ENCODE peak calls at places on chromosomes 12 and 14, in six cellular contexts. One of them, this sample, is unnamed.

GRCh38 chr14:99589031-99589441 is 15.0 kb downstream of the CCDC85C start:
- DNase-seq in body of pancreas: no peak
- DNase-seq in left cardiac atrium: no peak
- DNase-seq in cardiac muscle cell: no peak
- DNase-seq in posterior cingulate gyrus: no peak
- DNase-seq in GM13976: no peak
- DNase-seq in this sample: peak

GRCh38 chr12:47014474-47014873 is 64.9 kb upstream of the PCED1B start:
- DNase-seq in posterior cingulate gyrus: no peak
- DNase-seq in left cardiac atrium: no peak
- DNase-seq in body of pancreas: no peak
- DNase-seq in cardiac muscle cell: peak
- DNase-seq in GM13976: no peak
- DNase-seq in this sample: peak

GRCh38 chr12:121963341-121964018 is 45.1 kb downstream of the CFAP251 start:
- DNase-seq in posterior cingulate gyrus: no peak
- DNase-seq in body of pancreas: no peak
- DNase-seq in GM13976: no peak
- DNase-seq in left cardiac atrium: no peak
- DNase-seq in cardiac muscle cell: no peak
- DNase-seq in this sample: no peak

GRCh38 chr14:54881761-54882401 is 20.7 kb downstream of the GCH1 start:
- DNase-seq in GM13976: peak
- DNase-seq in posterior cingulate gyrus: no peak
- DNase-seq in cardiac muscle cell: peak
- DNase-seq in left cardiac atrium: no peak
- DNase-seq in body of pancreas: no peak
- DNase-seq in this sample: no peak

GRCh38 chr14:74302160-74302628 is 540 bp downstream of the ABCD4 start:
- DNase-seq in body of pancreas: no peak
- DNase-seq in GM13976: peak
- DNase-seq in left cardiac atrium: no peak
- DNase-seq in cardiac muscle cell: peak
- DNase-seq in posterior cingulate gyrus: peak
- DNase-seq in this sample: peak

GRCh38 chr14:61003571-61003970 is 22.5 kb downstream of the SLC38A6 start:
- DNase-seq in left cardiac atrium: no peak
- DNase-seq in body of pancreas: no peak
- DNase-seq in cardiac muscle cell: peak
- DNase-seq in posterior cingulate gyrus: no peak
- DNase-seq in GM13976: no peak
- DNase-seq in this sample: peak

GRCh38 chr12:105348561-105348960 is 18.1 kb downstream of the C12orf75 start:
- DNase-seq in posterior cingulate gyrus: no peak
- DNase-seq in body of pancreas: no peak
- DNase-seq in GM13976: no peak
- DNase-seq in left cardiac atrium: no peak
- DNase-seq in cardiac muscle cell: no peak
- DNase-seq in this sample: peak

GRCh38 chr12:93301171-93301570 is 76.6 kb upstream of the NUDT4 start:
- DNase-seq in left cardiac atrium: no peak
- DNase-seq in GM13976: no peak
- DNase-seq in body of pancreas: no peak
- DNase-seq in posterior cingulate gyrus: no peak
- DNase-seq in cardiac muscle cell: no peak
- DNase-seq in this sample: no peak

GRCh38 chr14:90087433-90087832 is 25.6 kb downstream of the KCNK13 start:
- DNase-seq in left cardiac atrium: peak
- DNase-seq in GM13976: no peak
- DNase-seq in body of pancreas: peak
- DNase-seq in cardiac muscle cell: peak
- DNase-seq in posterior cingulate gyrus: no peak
- DNase-seq in this sample: peak

GRCh38 chr14:25389948-25390347 is 340.0 kb upstream of the STXBP6 start:
- DNase-seq in left cardiac atrium: no peak
- DNase-seq in body of pancreas: no peak
- DNase-seq in cardiac muscle cell: no peak
- DNase-seq in posterior cingulate gyrus: no peak
- DNase-seq in GM13976: no peak
- DNase-seq in this sample: no peak

GRCh38 chr12:120181991-120182631 is 12.4 kb downstream of the GCN1 start:
- DNase-seq in GM13976: no peak
- DNase-seq in body of pancreas: no peak
- DNase-seq in left cardiac atrium: no peak
- DNase-seq in cardiac muscle cell: peak
- DNase-seq in posterior cingulate gyrus: peak
- DNase-seq in this sample: peak

GRCh38 chr14:106378191-106378590 is 851.8 kb downstream of the TMEM121 start:
- DNase-seq in posterior cingulate gyrus: peak
- DNase-seq in body of pancreas: no peak
- DNase-seq in GM13976: peak
- DNase-seq in left cardiac atrium: no peak
- DNase-seq in cardiac muscle cell: no peak
- DNase-seq in this sample: no peak

GRCh38 chr12:108568653-108569154 is 6.3 kb downstream of the ISCU start:
- DNase-seq in body of pancreas: no peak
- DNase-seq in posterior cingulate gyrus: no peak
- DNase-seq in left cardiac atrium: no peak
- DNase-seq in cardiac muscle cell: no peak
- DNase-seq in GM13976: peak
- DNase-seq in this sample: no peak

GRCh38 chr12:67430708-67431335 is 161.7 kb downstream of the CAND1 start:
- DNase-seq in cardiac muscle cell: peak
- DNase-seq in body of pancreas: peak
- DNase-seq in GM13976: no peak
- DNase-seq in posterior cingulate gyrus: no peak
- DNase-seq in left cardiac atrium: peak
- DNase-seq in this sample: no peak

GRCh38 chr14:71021347-71022014 is 114.2 kb downstream of the PCNX1 start:
- DNase-seq in left cardiac atrium: no peak
- DNase-seq in body of pancreas: no peak
- DNase-seq in GM13976: no peak
- DNase-seq in cardiac muscle cell: peak
- DNase-seq in posterior cingulate gyrus: no peak
- DNase-seq in this sample: peak

GRCh38 chr14:22836301-22837058 is at the start of gene MMP14:
- DNase-seq in body of pancreas: peak
- DNase-seq in left cardiac atrium: peak
- DNase-seq in cardiac muscle cell: peak
- DNase-seq in posterior cingulate gyrus: peak
- DNase-seq in GM13976: no peak
- DNase-seq in this sample: peak

GRCh38 chr14:51167587-51168219 is 72.3 kb upstream of the TMX1 start:
- DNase-seq in cardiac muscle cell: peak
- DNase-seq in GM13976: no peak
- DNase-seq in body of pancreas: no peak
- DNase-seq in left cardiac atrium: no peak
- DNase-seq in posterior cingulate gyrus: no peak
- DNase-seq in this sample: peak

GRCh38 chr14:93832076-93832475 is 43.8 kb upstream of the PRIMA1 start:
- DNase-seq in posterior cingulate gyrus: no peak
- DNase-seq in body of pancreas: no peak
- DNase-seq in left cardiac atrium: no peak
- DNase-seq in GM13976: no peak
- DNase-seq in cardiac muscle cell: no peak
- DNase-seq in this sample: no peak

GRCh38 chr14:101007004-101007614 is 103.6 kb upstream of the RTL1 start:
- DNase-seq in body of pancreas: peak
- DNase-seq in left cardiac atrium: no peak
- DNase-seq in GM13976: peak
- DNase-seq in cardiac muscle cell: no peak
- DNase-seq in posterior cingulate gyrus: peak
- DNase-seq in this sample: no peak

GRCh38 chr12:52523825-52524224 is 3.6 kb upstream of the KRT5 start:
- DNase-seq in cardiac muscle cell: no peak
- DNase-seq in body of pancreas: no peak
- DNase-seq in GM13976: no peak
- DNase-seq in left cardiac atrium: no peak
- DNase-seq in posterior cingulate gyrus: no peak
- DNase-seq in this sample: no peak

GRCh38 chr12:44858456-44858855 is 17.7 kb downstream of the NELL2 start:
- DNase-seq in GM13976: no peak
- DNase-seq in cardiac muscle cell: no peak
- DNase-seq in body of pancreas: no peak
- DNase-seq in posterior cingulate gyrus: no peak
- DNase-seq in left cardiac atrium: no peak
- DNase-seq in this sample: no peak

GRCh38 chr14:64628940-64629403 is 75.3 kb upstream of the PLEKHG3 start:
- DNase-seq in cardiac muscle cell: peak
- DNase-seq in body of pancreas: no peak
- DNase-seq in posterior cingulate gyrus: peak
- DNase-seq in GM13976: no peak
- DNase-seq in left cardiac atrium: no peak
- DNase-seq in this sample: peak

GRCh38 chr12:124371366-124371765 is 76.5 kb downstream of the RFLNA start:
- DNase-seq in posterior cingulate gyrus: no peak
- DNase-seq in left cardiac atrium: no peak
- DNase-seq in body of pancreas: no peak
- DNase-seq in cardiac muscle cell: no peak
- DNase-seq in GM13976: no peak
- DNase-seq in this sample: no peak

GRCh38 chr12:85155791-85156190 is 119.6 kb downstream of the LRRIQ1 start:
- DNase-seq in body of pancreas: no peak
- DNase-seq in posterior cingulate gyrus: no peak
- DNase-seq in cardiac muscle cell: peak
- DNase-seq in left cardiac atrium: no peak
- DNase-seq in GM13976: no peak
- DNase-seq in this sample: peak

GRCh38 chr12:93783827-93784226 is 106.7 kb downstream of the CRADD start:
- DNase-seq in body of pancreas: no peak
- DNase-seq in left cardiac atrium: no peak
- DNase-seq in cardiac muscle cell: no peak
- DNase-seq in GM13976: no peak
- DNase-seq in posterior cingulate gyrus: no peak
- DNase-seq in this sample: no peak

GRCh38 chr12:118778077-118778476 is 203.3 kb upstream of the SRRM4 start:
- DNase-seq in posterior cingulate gyrus: no peak
- DNase-seq in cardiac muscle cell: no peak
- DNase-seq in left cardiac atrium: no peak
- DNase-seq in body of pancreas: no peak
- DNase-seq in GM13976: no peak
- DNase-seq in this sample: no peak

GRCh38 chr12:105911966-105912365 is 226.8 kb downstream of the NUAK1 start:
- DNase-seq in posterior cingulate gyrus: no peak
- DNase-seq in body of pancreas: no peak
- DNase-seq in GM13976: no peak
- DNase-seq in left cardiac atrium: no peak
- DNase-seq in cardiac muscle cell: no peak
- DNase-seq in this sample: no peak

This sample was measured in astrocyte of the hippocampus.